ENCODE peak calls at places on chromosomes 12 and 14, in six cellular contexts. E, T, O, L, A and W are unnamed samples.

GRCh38 chr14:32564591-32564990 is 235.5 kb downstream of the AKAP6 start:
- DNase-seq in E (no peak), T (no peak), O (no peak), A (no peak), L (no peak), W (no peak)

GRCh38 chr12:60872850-60873713 is 1277.3 kb downstream of the SLC16A7 start:
- DNase-seq in E (no peak), A (no peak), O (no peak), L (no peak), T (no peak), W (no peak)

GRCh38 chr14:67532998-67533753 is at the start of gene PLEKHH1:
- DNase-seq in O (peak), T (peak), L (peak), A (peak), E (peak), W (no peak)

GRCh38 chr12:13749380-13749779 is 232.0 kb downstream of the GRIN2B start:
- DNase-seq in E (no peak), O (no peak), A (no peak), T (no peak), L (no peak), W (no peak)

GRCh38 chr12:120007272-120007671 is 18.2 kb downstream of the BICDL1 start:
- DNase-seq in A (no peak), O (no peak), T (no peak), E (peak), L (no peak), W (no peak)

GRCh38 chr12:22662356-22662755 is 37.4 kb downstream of the ETNK1 start:
- DNase-seq in T (no peak), E (no peak), O (no peak), A (no peak), L (no peak), W (no peak)

GRCh38 chr14:101008196-101008595 is 104.7 kb upstream of the RTL1 start:
- DNase-seq in T (no peak), O (no peak), L (no peak), A (no peak), E (no peak), W (no peak)

GRCh38 chr12:23708185-23708837 is 241.2 kb downstream of the SOX5 start:
- DNase-seq in A (no peak), T (no peak), E (no peak), O (no peak), L (no peak), W (no peak)

GRCh38 chr12:28313631-28314030 is 123.4 kb downstream of the CCDC91 start:
- DNase-seq in L (no peak), A (peak), E (no peak), T (no peak), O (no peak), W (no peak)

GRCh38 chr14:78595797-78596196 is 425.6 kb downstream of the NRXN3 start:
- DNase-seq in E (no peak), O (no peak), T (no peak), L (no peak), A (no peak), W (no peak)

GRCh38 chr14:93231129-93231979 is 24.3 kb downstream of the UBR7 start:
- DNase-seq in T (no peak), O (no peak), E (no peak), A (peak), L (no peak), W (no peak)

GRCh38 chr14:96275182-96276112 is 19.4 kb downstream of the BDKRB1 start:
- DNase-seq in T (peak), A (peak), L (peak), E (peak), O (peak), W (peak)

GRCh38 chr12:127928615-127929014 is 338.4 kb upstream of the TMEM132C start:
- DNase-seq in L (no peak), O (no peak), T (no peak), E (no peak), A (no peak), W (no peak)

GRCh38 chr14:73261520-73262426 is 24.5 kb downstream of the PAPLN start:
- DNase-seq in A (no peak), L (no peak), T (peak), O (no peak), E (no peak), W (no peak)

GRCh38 chr14:73258845-73259611 is 21.7 kb downstream of the PAPLN start:
- DNase-seq in E (no peak), L (no peak), O (peak), A (no peak), T (no peak), W (no peak)

GRCh38 chr14:73259837-73260236 is 22.5 kb downstream of the PAPLN start:
- DNase-seq in T (no peak), O (peak), E (no peak), A (no peak), L (no peak), W (no peak)

GRCh38 chr14:73261075-73261474 is 23.8 kb downstream of the PAPLN start:
- DNase-seq in O (no peak), A (no peak), T (no peak), L (no peak), E (no peak), W (no peak)

GRCh38 chr14:73260574-73260973 is 23.3 kb downstream of the PAPLN start:
- DNase-seq in L (no peak), E (no peak), T (no peak), O (no peak), A (no peak), W (no peak)
- TF ChIP-seq POLR2A in L (no peak), E (no peak), T (no peak), O (no peak), A (no peak), W (no peak)

DNA sequence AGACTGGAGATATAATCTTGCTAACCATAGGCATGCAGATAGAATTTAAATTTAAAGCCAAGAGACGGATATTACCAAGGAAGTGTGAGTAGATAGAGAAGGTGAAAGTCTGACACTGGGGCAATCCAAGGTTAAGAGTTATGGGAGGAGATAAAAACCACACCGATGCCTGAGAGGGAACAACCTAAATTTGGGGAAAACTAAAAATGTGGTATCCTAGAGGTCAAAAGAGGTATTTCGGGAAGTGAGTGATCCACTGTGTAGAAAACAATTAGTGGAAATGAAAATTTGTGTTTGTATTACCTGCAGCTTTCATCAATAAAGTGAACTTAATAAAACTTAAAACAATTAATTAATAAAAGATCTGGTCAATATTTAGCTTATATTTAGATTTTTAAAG is 269.0 kb upstream of the RPL10L start:
- DNase-seq in E (no peak), A (no peak), O (no peak), L (no peak), T (no peak), W (no peak)
- TF ChIP-seq CTCF in E (no peak), A (no peak), O (peak), L (no peak), T (no peak), W (no peak)

GRCh38 chr14:69767369-69767999 is 542 bp downstream of the SRSF5 start:
- DNase-seq in A (peak), O (peak), L (peak), T (peak), E (peak), W (peak)
- TF ChIP-seq POLR2A in A (no peak), O (no peak), L (peak), T (no peak), E (peak), W (peak)

DNA sequence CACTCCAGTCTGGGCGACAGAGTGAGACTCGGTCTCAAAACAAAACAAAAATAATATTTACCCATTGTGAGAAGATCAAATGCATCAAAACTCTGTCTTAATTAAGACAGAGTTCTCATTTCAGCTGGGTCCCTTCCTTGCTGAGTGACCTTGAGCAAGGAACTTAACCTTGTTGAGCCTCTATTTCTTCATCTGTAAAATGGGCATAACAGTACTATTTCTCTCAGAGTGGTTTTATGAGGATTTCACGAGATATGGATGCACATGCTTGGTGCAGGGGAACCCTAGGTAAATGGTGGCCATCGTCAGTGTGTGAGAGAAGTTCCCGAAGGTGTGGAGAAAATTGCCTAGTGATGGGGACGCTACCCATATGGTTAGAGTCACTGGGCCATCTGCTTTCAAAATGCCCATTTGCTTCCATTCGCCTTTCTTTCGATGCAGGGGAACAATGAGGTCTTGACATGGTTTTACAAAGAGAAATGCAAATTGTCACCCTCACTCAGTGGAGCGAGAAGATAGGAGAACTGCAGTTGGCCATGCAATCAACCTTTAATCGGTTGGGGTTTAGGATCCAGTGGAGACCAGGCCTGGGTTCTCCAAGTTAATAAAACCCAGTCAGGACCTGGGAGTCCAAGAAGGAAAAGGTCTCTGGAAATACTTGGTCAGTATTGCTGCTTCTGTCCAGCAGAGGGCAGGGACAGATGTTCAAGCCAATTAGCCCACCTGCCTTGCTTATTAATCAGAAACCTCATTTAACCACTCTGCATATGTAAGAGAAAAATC is 37.1 kb downstream of the CFAP251 start:
- DNase-seq in T (no peak), A (no peak), L (no peak), E (no peak), O (no peak), W (no peak)
- TF ChIP-seq CTCF in T (peak), A (peak), L (no peak), E (peak), O (peak), W (peak)

GRCh38 chr12:93377252-93377542 is 528 bp upstream of the NUDT4 start:
- DNase-seq in T (no peak), E (no peak), A (no peak), L (no peak), O (no peak), W (no peak)

GRCh38 chr12:93376436-93377251 is 1.1 kb upstream of the NUDT4 start:
- DNase-seq in L (no peak), T (peak), A (peak), O (no peak), E (peak), W (no peak)

GRCh38 chr12:93379432-93380308 is 1.9 kb downstream of the NUDT4 start:
- DNase-seq in A (no peak), O (no peak), L (no peak), E (no peak), T (no peak), W (no peak)

GRCh38 chr12:93380480-93381121 is 2.9 kb downstream of the NUDT4 start:
- DNase-seq in E (no peak), O (no peak), L (no peak), A (no peak), T (no peak), W (no peak)

DNA sequence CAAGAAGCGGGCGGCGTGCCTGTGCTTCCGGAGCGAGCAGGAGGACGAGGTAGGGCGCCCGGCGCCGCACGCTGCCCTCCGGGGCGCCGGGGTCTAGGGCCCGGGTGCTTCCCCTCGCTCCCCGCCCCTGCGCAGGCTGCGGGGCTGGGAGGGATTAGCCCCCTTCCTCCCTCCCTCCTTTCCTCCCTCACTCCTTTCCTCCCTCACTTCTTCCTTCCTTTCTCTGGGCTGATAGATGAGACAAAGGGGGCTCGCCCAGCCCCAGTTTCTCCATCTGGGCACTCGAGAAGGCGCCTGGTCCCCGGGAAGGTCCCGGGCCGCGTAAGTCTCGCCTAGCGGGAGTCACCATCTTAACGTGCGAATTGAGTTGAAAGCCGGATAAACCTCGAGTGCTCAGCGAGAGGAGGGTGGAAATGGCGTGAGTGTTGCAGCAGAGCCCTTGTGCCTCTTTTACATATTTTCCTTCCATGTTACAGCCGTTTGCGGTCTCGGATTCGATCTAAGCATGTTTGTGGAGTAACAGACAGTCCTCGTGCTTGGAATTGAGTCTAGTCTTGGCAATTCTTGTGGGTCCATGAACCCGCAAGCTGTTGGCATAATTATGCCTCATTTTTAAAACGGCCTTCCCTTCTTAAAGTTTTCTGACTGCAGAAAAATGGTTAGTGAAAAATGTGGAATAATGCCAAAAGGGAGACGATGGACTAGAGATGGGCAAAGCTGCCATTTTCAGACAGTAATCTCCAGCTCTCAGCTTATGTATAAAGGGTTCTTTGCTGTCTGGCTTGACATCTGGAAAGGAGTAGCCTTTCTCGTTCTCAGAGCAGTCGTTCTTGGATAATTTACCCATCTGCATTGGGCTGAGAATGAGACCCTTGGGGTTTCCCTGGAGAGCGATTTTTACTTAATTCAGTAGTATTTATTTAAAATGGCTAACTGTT is 917 bp downstream of the NUDT4 start:
- DNase-seq in A (peak), E (peak), L (peak), T (peak), O (peak), W (peak)
- TF ChIP-seq POLR2A in A (no peak), E (peak), L (no peak), T (no peak), O (no peak), W (peak)

DNA sequence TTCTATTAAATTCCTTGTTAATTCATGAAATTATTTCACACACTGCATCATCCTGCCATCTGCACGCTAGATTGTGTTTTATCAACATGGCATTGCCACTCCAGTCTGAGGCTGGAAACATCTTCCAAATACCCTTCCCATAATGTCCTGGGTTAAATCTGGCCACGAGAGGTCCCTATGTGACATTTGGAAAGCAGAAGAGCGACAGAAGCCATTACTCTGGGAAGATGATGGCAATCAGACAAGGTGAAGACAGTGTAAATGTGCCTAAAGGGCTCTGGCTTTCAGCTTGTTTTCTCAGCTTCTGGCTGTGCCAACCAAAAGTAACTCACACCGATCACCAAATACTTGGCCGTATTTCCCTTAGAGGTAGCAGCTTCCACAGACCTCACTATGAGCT is 144.8 kb downstream of the CAPZA3 start:
- DNase-seq in O (no peak), L (no peak), T (no peak), A (no peak), E (no peak), W (no peak)
- TF ChIP-seq CTCF in O (no peak), L (no peak), T (peak), A (no peak), E (no peak), W (no peak)

GRCh38 chr12:122395319-122395718 is 27.1 kb downstream of the CLIP1 start:
- DNase-seq in L (no peak), A (no peak), E (no peak), T (no peak), O (no peak), W (no peak)
- TF ChIP-seq POLR2A in L (no peak), A (no peak), E (no peak), T (no peak), O (no peak), W (no peak)